ENCODE peak calls at places on chromosomes 2 and 18, in eight cellular contexts. A is WERI-Rb-1; R is skeletal muscle cell; B is posterior cingulate gyrus; O is AG20443; M is stimulated activated naive B cell treated with anti-CD40 and anti-IgM and Interleukin-4, amounts not matched to agents 10 μg/mL and 1 μg/mL and 100 μg/mL, for 72 hours; L is ACHN; Q is hypothalamus. X is an unnamed sample.
A peak's percentile ranks its signal among the peaks of the same experiment; 100 is the strongest.

GRCh38 chr2:27117995-27118524 is 868 bp downstream of the CGREF1 start:
- DNase-seq in M (no peak), L (no peak), O (no peak), R (no peak), B (peak; percentile 41), A (no peak), Q (no peak), X (no peak)

GRCh38 chr2:44844651-44845270 is 96.7 kb upstream of the SIX3 start:
- DNase-seq in A (no peak), B (no peak), R (no peak), Q (no peak), M (no peak), O (peak; percentile 27), L (no peak), X (peak; percentile 14)

GRCh38 chr18:23852236-23853045 is 162.1 kb upstream of the TTC39C start:
- DNase-seq in O (no peak), R (no peak), L (no peak), Q (no peak), B (no peak), A (no peak), M (no peak), X (no peak)

GRCh38 chr2:120805590-120805989 is 69.9 kb downstream of the GLI2 start:
- DNase-seq in L (no peak), A (no peak), O (no peak), Q (no peak), B (no peak), R (no peak), M (no peak), X (no peak)

GRCh38 chr2:119691189-119691588 is 12.2 kb downstream of the TMEM177 start:
- DNase-seq in R (no peak), A (no peak), Q (no peak), M (no peak), L (no peak), B (no peak), O (no peak), X (no peak)

GRCh38 chr18:7559709-7560319 is 7.3 kb upstream of the PTPRM start:
- DNase-seq in A (no peak), B (no peak), O (no peak), Q (no peak), M (no peak), L (no peak), R (no peak), X (no peak)

GRCh38 chr2:189723199-189723598 is 39.4 kb downstream of the OSGEPL1 start:
- DNase-seq in R (no peak), L (no peak), A (no peak), O (no peak), Q (no peak), M (no peak), B (no peak), X (no peak)

GRCh38 chr2:230878599-230878965 is 13.8 kb downstream of the ITM2C start:
- DNase-seq in Q (no peak), M (no peak), L (no peak), A (no peak), B (peak; percentile 71), O (no peak), R (no peak), X (no peak)

GRCh38 chr2:30372836-30373235 is 74.2 kb upstream of the LCLAT1 start:
- DNase-seq in A (no peak), L (no peak), Q (no peak), M (no peak), O (no peak), B (no peak), R (no peak), X (no peak)

GRCh38 chr2:96117701-96118588 is 1.6 kb upstream of the ADRA2B start:
- DNase-seq in R (no peak), B (peak; percentile 76), L (peak; percentile 8), O (no peak), Q (no peak), A (peak; percentile 55), M (no peak), X (no peak)

GRCh38 chr2:152762202-152762601 is 43.8 kb downstream of the ARL6IP6 start:
- DNase-seq in Q (no peak), M (no peak), L (no peak), O (peak; percentile 60), R (peak; percentile 27), A (no peak), B (no peak), X (no peak)

GRCh38 chr2:21657475-21657874 is 533.7 kb downstream of the TDRD15 start:
- DNase-seq in B (no peak), O (no peak), L (no peak), R (no peak), A (no peak), Q (no peak), M (no peak), X (no peak)

GRCh38 chr2:769771-770170 is 92.6 kb upstream of the TMEM18 start:
- DNase-seq in Q (no peak), B (no peak), L (no peak), R (no peak), O (no peak), M (no peak), A (no peak), X (no peak)

GRCh38 chr18:2104620-2105462 is 466.5 kb downstream of the METTL4 start:
- DNase-seq in O (peak; percentile 74), M (no peak), L (peak; percentile 38), R (no peak), A (peak; percentile 51), Q (peak; percentile 55), B (peak; percentile 79), X (peak; percentile 23)

GRCh38 chr2:194304191-194304590 is 1352.8 kb upstream of the SLC39A10 start:
- DNase-seq in Q (no peak), B (no peak), O (no peak), R (no peak), A (no peak), L (no peak), M (no peak), X (no peak)

GRCh38 chr2:28322051-28322450 is 70.6 kb upstream of the FOSL2 start:
- DNase-seq in Q (no peak), L (no peak), O (peak; percentile 3), B (no peak), R (no peak), M (no peak), A (no peak), X (no peak)

GRCh38 chr2:9896216-9896615 is 52.9 kb downstream of the TAF1B start:
- DNase-seq in R (no peak), M (no peak), O (no peak), L (no peak), A (no peak), B (no peak), Q (no peak), X (no peak)

GRCh38 chr2:68203587-68203986 is 45.9 kb downstream of the PNO1 start:
- DNase-seq in A (no peak), R (no peak), O (no peak), L (no peak), B (no peak), M (no peak), Q (no peak), X (no peak)

GRCh38 chr18:5673576-5673975 is 129.8 kb upstream of the EPB41L3 start:
- DNase-seq in R (no peak), Q (no peak), B (no peak), L (no peak), A (no peak), O (no peak), M (no peak), X (no peak)

GRCh38 chr2:239548491-239548890 is 147.7 kb upstream of the HDAC4 start:
- DNase-seq in O (no peak), A (no peak), R (no peak), B (peak; percentile 57), L (no peak), Q (no peak), M (no peak), X (no peak)

GRCh38 chr2:208039661-208040060 is 14.3 kb upstream of the PLEKHM3 start:
- DNase-seq in L (no peak), B (no peak), Q (no peak), O (no peak), A (no peak), R (no peak), M (no peak), X (no peak)

GRCh38 chr2:6181525-6182270 is 489.5 kb downstream of the SOX11 start:
- DNase-seq in O (no peak), L (no peak), M (no peak), R (peak; percentile 71), B (no peak), Q (no peak), A (no peak), X (no peak)

GRCh38 chr2:84201158-84201557 is 257.9 kb downstream of the SUCLG1 start:
- DNase-seq in B (no peak), Q (no peak), L (no peak), R (no peak), M (no peak), A (no peak), O (no peak), X (no peak)

GRCh38 chr2:10880586-10881321 is 31.0 kb upstream of the KCNF1 start:
- DNase-seq in R (no peak), L (no peak), M (peak; percentile 22), A (no peak), B (no peak), O (no peak), Q (no peak), X (no peak)

GRCh38 chr2:173676647-173677046 is 288.5 kb downstream of the SP3 start:
- DNase-seq in R (no peak), L (no peak), O (no peak), B (no peak), A (no peak), M (no peak), Q (no peak), X (no peak)

GRCh38 chr2:178756843-178757242 is 50.4 kb downstream of the TTN start:
- DNase-seq in B (no peak), R (peak; percentile 27), M (no peak), Q (no peak), L (no peak), O (peak; percentile 46), A (no peak), X (peak; percentile 22)

GRCh38 chr2:27716301-27717069 is 52.8 kb downstream of the SLC4A1AP start:
- DNase-seq in B (no peak), A (no peak), L (no peak), M (no peak), Q (no peak), O (no peak), R (no peak), X (no peak)

X was measured in HS-27A.